ENCODE peak calls at places on chromosomes 6 and 20, in four cellular contexts. F, V, T and D are unnamed samples.

GRCh38 chr20:1775117-1775516 is 117.5 kb upstream of the SIRPG start:
- DNase-seq in F (no peak), V (peak; percentile 60), T (no peak), D (no peak)

GRCh38 chr6:53679446-53679933 is 13.9 kb upstream of the KLHL31 start:
- DNase-seq in F (peak; percentile 49), V (peak; percentile 66), T (no peak), D (peak; percentile 35)

GRCh38 chr20:41428285-41428684 is 61.7 kb upstream of the EMILIN3 start:
- DNase-seq in F (peak; percentile 33), V (peak; percentile 22), T (no peak), D (no peak)

GRCh38 chr6:169620171-169621125 is 81.4 kb downstream of the WDR27 start:
- DNase-seq in F (no peak), V (peak; percentile 15), T (no peak), D (no peak)

GRCh38 chr6:118580585-118581419 is 32.7 kb downstream of the PLN start:
- DNase-seq in F (peak; percentile 85), V (peak; percentile 95), T (no peak), D (peak; percentile 26)

GRCh38 chr6:24064106-24064505 is 61.9 kb upstream of the NRSN1 start:
- DNase-seq in F (peak; percentile 72), V (no peak), T (no peak), D (peak; percentile 11)

GRCh38 chr20:40865095-40865494 is 163.5 kb upstream of the TOP1 start:
- DNase-seq in F (no peak), V (peak; percentile 32), T (no peak), D (no peak)

GRCh38 chr6:44034391-44034861 is 92.8 kb downstream of the MRPL14 start:
- DNase-seq in F (no peak), V (no peak), T (no peak), D (no peak)

GRCh38 chr6:161316531-161316930 is 42.7 kb upstream of the AGPAT4 start:
- DNase-seq in F (no peak), V (no peak), T (no peak), D (no peak)

GRCh38 chr20:24445510-24446170 is 23.8 kb upstream of the SYNDIG1 start:
- DNase-seq in F (no peak), V (no peak), T (no peak), D (no peak)

GRCh38 chr20:7967199-7967844 is 27.1 kb upstream of the HAO1 start:
- DNase-seq in F (no peak), V (peak; percentile 82), T (no peak), D (peak; percentile 42)

GRCh38 chr6:100663219-100663863 is 198.6 kb upstream of the SIM1 start:
- DNase-seq in F (no peak), V (peak; percentile 88), T (no peak), D (no peak)

GRCh38 chr6:56507517-56507916 is 135.2 kb downstream of the DST start:
- DNase-seq in F (no peak), V (no peak), T (no peak), D (no peak)

GRCh38 chr20:36825374-36826104 is 50.4 kb upstream of the TLDC2 start:
- DNase-seq in F (no peak), V (no peak), T (peak; percentile 44), D (no peak)

GRCh38 chr6:17666646-17667045 is 40.1 kb downstream of the NUP153 start:
- DNase-seq in F (peak; percentile 16), V (no peak), T (no peak), D (no peak)

GRCh38 chr6:1020133-1020532 is 291.8 kb upstream of the FOXQ1 start:
- DNase-seq in F (no peak), V (no peak), T (no peak), D (no peak)

GRCh38 chr6:36933102-36933501 is 21.4 kb upstream of the PI16 start:
- DNase-seq in F (no peak), V (no peak), T (no peak), D (no peak)

GRCh38 chr20:63835031-63835858 is 4.2 kb upstream of the ZBTB46 start:
- DNase-seq in F (peak; percentile 66), V (peak; percentile 99), T (peak; percentile 66), D (peak; percentile 100)